ENCODE peak calls at places on chromosomes 2 and 18, in four cellular contexts. P is skeletal muscle cell, I is fibroblast of mammary gland, N is psoas muscle. B is an unnamed sample.

GRCh38 chr2:238097201-238097987 is 2.7 kb upstream of the ESPNL start:
- DNase-seq in P (no peak), I (no peak), N (no peak), B (no peak)

GRCh38 chr2:120305296-120305695 is 40.6 kb upstream of the INHBB start:
- DNase-seq in I (no peak), P (no peak), N (no peak), B (no peak)

GRCh38 chr2:162156149-162156548 is 4.1 kb upstream of the GCG start:
- DNase-seq in P (no peak), N (no peak), I (no peak), B (no peak)

GRCh38 chr2:54912305-54912704 is 137.9 kb downstream of the RTN4 start:
- DNase-seq in N (no peak), P (no peak), I (no peak), B (no peak)

GRCh38 chr2:226658555-226658954 is 141.1 kb downstream of the IRS1 start:
- DNase-seq in N (no peak), P (no peak), I (no peak), B (no peak)

GRCh38 chr2:239719791-239720410 is 305.2 kb downstream of the NDUFA10 start:
- DNase-seq in N (no peak), I (no peak), P (no peak), B (no peak)

GRCh38 chr2:181977661-181978350 is 7.8 kb upstream of the PPP1R1C start:
- DNase-seq in I (peak), P (no peak), N (no peak), B (no peak)

GRCh38 chr18:52370841-52371240 is 30.8 kb downstream of the DCC start:
- DNase-seq in N (no peak), P (no peak), I (no peak), B (no peak)

GRCh38 chr2:61283443-61284160 is 121.6 kb downstream of the C2orf74 start:
- DNase-seq in N (no peak), I (no peak), P (no peak), B (no peak)

GRCh38 chr2:51620830-51621229 is 588.9 kb upstream of the NRXN1 start:
- DNase-seq in P (no peak), N (no peak), I (no peak), B (no peak)

GRCh38 chr18:40415224-40415791 is 1539.7 kb upstream of the PIK3C3 start:
- DNase-seq in I (no peak), P (no peak), N (no peak), B (no peak)

GRCh38 chr18:49520661-49521145 is 33.7 kb upstream of the C18orf32 start:
- DNase-seq in N (no peak), I (peak), P (no peak), B (no peak)

GRCh38 chr2:52416340-52416739 is 1351.3 kb upstream of the CHAC2 start:
- DNase-seq in P (no peak), I (no peak), N (no peak), B (no peak)

GRCh38 chr2:164151518-164151917 is 415.7 kb upstream of the FIGN start:
- DNase-seq in P (no peak), I (peak), N (no peak), B (no peak)

DNA sequence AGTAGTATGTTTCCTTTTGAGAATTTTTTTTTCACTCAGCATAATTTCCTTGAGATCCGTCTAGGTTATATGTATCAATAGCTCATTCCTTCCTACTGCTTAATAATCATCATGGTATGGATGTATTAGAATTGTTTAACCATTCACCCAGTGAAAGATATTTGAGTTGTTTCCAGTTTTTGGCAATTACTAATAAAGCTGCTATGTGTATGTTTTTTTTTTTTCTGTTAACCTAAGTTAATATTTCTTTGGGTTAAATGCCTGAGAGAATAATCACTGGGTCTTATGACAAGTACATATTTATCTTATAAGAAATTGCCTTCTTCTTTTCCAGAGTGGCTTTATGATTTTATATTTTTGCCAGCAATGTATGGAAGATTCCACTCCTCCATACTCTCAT is 96.4 kb upstream of the ST6GAL2 start:
- DNase-seq in P (no peak), N (no peak), I (peak), B (no peak)
- H3K4me3 ChIP-seq in P (no peak), N (no peak), I (no peak), B (no peak)

DNA sequence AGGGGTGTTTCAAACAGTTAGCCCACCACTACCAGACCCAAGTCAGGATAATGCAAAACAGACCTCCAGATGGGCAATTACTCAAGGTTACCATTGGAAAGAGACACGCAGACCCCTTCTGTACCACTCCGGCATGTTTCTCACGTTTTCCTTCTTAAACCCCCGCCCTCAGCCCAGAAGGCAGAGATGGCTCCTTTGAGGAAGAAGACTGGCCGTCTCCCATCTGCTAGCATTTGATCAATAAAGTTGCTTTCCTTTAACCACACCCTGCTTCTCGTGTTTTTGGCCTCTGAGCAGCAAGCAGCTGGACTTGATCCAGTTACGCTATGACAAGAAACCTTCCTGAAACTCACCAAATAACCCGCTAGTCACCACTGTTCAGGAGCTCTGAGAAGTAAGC is 1012.4 kb upstream of the GYPC start:
- DNase-seq in I (no peak), N (no peak), P (no peak), B (no peak)
- H3K4me3 ChIP-seq in I (no peak), N (no peak), P (no peak), B (no peak)

DNA sequence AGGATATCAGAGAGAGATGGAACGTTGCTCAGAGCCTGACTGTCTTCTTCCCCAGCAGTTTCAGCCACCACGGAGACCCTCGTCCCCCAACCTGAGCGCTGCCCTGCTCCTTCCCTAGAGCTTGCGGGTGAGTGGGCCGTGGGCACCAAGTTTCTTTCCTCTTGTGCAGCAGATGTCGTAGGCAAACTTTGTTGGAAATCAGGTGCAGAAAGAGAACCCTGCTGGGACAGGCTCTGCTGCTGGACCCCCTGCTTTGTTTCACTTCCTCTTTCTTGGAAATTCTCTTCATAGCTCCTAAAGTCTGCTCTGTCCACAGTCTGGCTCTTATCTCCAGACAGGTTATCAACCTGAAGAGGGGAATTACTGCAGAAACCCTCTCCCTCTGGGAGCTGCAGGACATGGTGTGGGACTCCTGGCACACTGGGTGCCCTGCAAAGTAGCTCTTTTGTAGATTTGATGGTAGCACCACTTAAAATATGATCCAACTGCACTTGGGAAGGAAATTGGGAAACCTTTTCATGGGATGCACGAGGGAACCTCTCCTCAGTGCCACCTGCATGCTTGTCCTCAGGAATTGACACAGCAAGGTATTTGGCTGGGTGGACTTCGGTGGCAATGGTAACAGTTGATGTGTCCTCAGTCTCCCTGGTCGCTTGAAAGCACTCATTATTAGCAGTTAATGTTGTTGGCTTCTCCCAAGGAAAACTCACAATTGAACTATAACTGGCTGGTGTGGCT is 92.2 kb downstream of the ALPK2 start:
- DNase-seq in P (no peak), N (no peak), I (no peak), B (no peak)
- H3K4me3 ChIP-seq in P (no peak), N (no peak), I (no peak), B (no peak)

DNA sequence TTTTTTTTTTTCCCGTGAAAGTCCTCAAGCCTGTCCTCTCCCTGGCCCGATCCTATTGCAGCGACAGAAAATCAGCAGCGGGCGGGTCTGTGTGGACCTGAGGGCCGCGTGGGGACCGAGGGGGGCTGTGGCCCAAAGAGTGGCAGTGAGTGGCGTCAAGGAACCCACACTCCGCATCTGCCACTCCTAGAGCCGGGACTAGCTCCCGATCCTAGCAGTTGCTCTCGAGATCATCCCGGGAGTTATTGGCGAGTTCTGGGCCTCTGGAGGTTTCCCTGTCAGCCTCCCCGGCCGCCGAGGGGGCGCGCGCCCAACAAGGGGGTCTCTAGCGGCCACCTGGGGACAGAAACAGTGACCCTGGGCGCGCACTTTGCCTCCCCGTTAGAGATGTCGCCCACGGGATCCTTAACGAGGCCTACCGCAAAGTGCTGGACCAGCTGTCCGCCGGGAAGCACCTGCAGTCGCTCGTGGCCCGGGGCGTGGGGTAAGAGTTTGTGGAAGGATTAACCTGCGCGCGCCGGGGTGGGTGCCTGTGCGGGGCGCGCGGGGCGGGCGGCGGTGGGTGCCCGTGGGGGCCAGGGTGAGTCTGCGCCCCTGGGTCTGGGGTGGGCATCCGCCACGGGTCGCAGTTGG is 3.3 kb downstream of the ADCYAP1 start:
- DNase-seq in P (no peak), I (no peak), N (no peak), B (no peak)
- H3K4me3 ChIP-seq in P (peak), I (no peak), N (peak), B (peak)

GRCh38 chr2:201188449-201188848 is 5.5 kb downstream of the CASP10 start:
- DNase-seq in I (no peak), N (no peak), P (no peak), B (no peak)

GRCh38 chr2:201182650-201183372 is at the start of gene CASP10:
- DNase-seq in P (no peak), N (no peak), I (peak), B (no peak)

GRCh38 chr2:201183373-201183742 is 417 bp downstream of the CASP10 start:
- DNase-seq in N (no peak), P (no peak), I (no peak), B (no peak)

GRCh38 chr2:201191132-201191875 is 8.4 kb downstream of the CASP10 start:
- DNase-seq in I (peak), P (no peak), N (no peak), B (no peak)

DNA sequence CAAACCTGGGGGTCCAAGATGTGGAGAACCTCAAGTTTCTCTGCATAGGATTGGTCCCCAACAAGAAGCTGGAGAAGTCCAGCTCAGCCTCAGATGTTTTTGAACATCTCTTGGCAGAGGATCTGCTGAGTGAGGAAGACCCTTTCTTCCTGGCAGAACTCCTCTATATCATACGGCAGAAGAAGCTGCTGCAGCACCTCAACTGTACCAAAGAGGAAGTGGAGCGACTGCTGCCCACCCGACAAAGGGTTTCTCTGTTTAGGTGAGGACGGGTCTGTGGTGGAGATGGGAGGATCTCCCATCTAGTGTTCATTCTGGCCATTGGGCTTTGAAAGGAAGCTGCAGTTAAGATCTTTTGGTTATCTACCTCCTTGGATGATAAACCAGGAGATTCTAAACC is 2.9 kb downstream of the CASP10 start:
- DNase-seq in I (no peak), P (no peak), N (no peak), B (no peak)
- H3K4me3 ChIP-seq in I (no peak), P (no peak), N (peak), B (no peak)

DNA sequence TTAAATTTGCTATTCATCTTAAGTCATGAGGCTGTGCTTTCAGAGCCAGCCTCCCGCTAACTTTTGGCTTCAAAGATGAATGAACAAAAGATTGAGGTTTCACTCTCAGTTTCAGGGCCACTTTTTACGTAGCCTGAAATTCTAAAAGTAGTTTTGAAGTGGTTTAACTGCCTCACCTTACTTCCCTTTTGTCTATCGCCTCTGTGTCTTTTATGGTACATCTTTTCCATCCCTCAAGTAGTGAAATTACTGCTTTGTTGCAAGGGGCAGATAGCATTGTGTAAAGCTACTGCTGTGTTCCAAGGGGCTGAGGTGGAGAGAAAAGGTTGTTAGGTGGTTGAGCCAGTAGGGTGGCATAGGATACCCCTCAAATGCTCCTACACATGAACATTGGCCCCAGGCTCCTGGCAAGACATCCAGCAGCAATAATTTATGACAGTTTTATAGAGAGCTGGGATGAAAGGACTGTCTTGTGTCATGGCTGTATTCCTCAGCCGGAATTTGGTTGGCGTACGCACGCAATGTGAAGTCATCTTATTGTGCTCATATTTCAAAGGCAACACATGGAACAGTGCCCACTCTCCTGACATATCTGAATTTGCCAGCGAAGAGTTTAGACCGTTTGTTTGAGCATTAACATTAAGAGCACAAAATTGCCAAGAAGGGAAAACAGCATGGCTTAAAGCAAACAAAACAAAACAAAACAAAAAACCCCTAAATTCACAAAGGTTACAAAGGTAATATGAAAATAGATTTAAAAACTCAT is 32.2 kb downstream of the QPCT start:
- DNase-seq in N (peak), I (peak), P (peak), B (no peak)
- H3K4me3 ChIP-seq in N (peak), I (no peak), P (no peak), B (no peak)

GRCh38 chr2:213237251-213237650 is 47.0 kb upstream of the SPAG16 start:
- DNase-seq in N (no peak), P (no peak), I (no peak), B (no peak)
- H3K4me3 ChIP-seq in N (no peak), P (no peak), I (no peak), B (no peak)

GRCh38 chr2:20346565-20347127 is 4.0 kb downstream of the PUM2 start:
- DNase-seq in I (no peak), P (no peak), N (no peak), B (no peak)
- H3K4me3 ChIP-seq in I (no peak), P (no peak), N (no peak), B (no peak)

GRCh38 chr2:208244422-208244821 is 10.4 kb downstream of the IDH1 start:
- DNase-seq in N (no peak), I (no peak), P (no peak), B (no peak)
- H3K4me3 ChIP-seq in N (no peak), I (no peak), P (no peak), B (no peak)